ENCODE peak calls at places on chromosomes 13 and 19, in eight cellular contexts. H is A549, I is IMR-90, S is HCT116, Q is H1, K is GM12878, G is SK-N-SH, L is HepG2. X is an unnamed sample.

GRCh38 chr13:70502944-70503343 is 394.7 kb upstream of the KLHL1 start:
- DNase-seq in S (no peak), L (no peak), I (no peak), Q (no peak), H (no peak), K (no peak), G (no peak), X (no peak)

GRCh38 chr19:12994701-12995595 is at the start of gene NFIX:
- DNase-seq in S (no peak), L (peak), G (peak), Q (no peak), H (no peak), I (peak), K (no peak), X (peak)

GRCh38 chr13:111967572-111968201 is 99.3 kb upstream of the SOX1 start:
- DNase-seq in K (no peak), Q (no peak), L (no peak), I (no peak), H (no peak), S (no peak), G (no peak), X (no peak)

GRCh38 chr13:79581870-79582315 is 100.9 kb downstream of the NDFIP2 start:
- DNase-seq in S (peak), L (no peak), Q (no peak), I (peak), K (no peak), G (no peak), H (no peak), X (no peak)

GRCh38 chr13:33817843-33818661 is at the start of gene RFC3:
- DNase-seq in Q (peak), I (peak), K (peak), S (peak), H (peak), G (peak), L (peak), X (peak)

GRCh38 chr19:58516964-58517833 is 2.4 kb downstream of the ZBTB45 start:
- DNase-seq in I (no peak), Q (no peak), S (no peak), H (no peak), G (no peak), L (no peak), K (no peak), X (no peak)

GRCh38 chr19:27843861-27844260 is 1369.1 kb downstream of the UQCRFS1 start:
- DNase-seq in L (no peak), I (no peak), H (no peak), G (no peak), S (no peak), K (no peak), Q (no peak), X (no peak)

GRCh38 chr13:22915442-22916082 is 265.2 kb upstream of the SGCG start:
- DNase-seq in S (peak), I (peak), L (no peak), Q (peak), K (no peak), H (peak), G (peak), X (peak)

GRCh38 chr19:18373892-18374629 is 11.9 kb upstream of the GDF15 start:
- DNase-seq in K (peak), G (peak), S (peak), L (peak), H (peak), I (peak), Q (peak), X (peak)

GRCh38 chr13:18996627-18997051 is 185.0 kb downstream of the TUBA3C start:
- DNase-seq in K (no peak), I (no peak), G (no peak), Q (no peak), H (no peak), S (no peak), L (no peak), X (no peak)

GRCh38 chr19:57351867-57352266 is 796 bp downstream of the ZNF304 start:
- DNase-seq in Q (no peak), K (no peak), H (no peak), G (no peak), I (peak), S (no peak), L (no peak), X (peak)

GRCh38 chr19:50794778-50795664 is 4.8 kb downstream of the ACP4 start:
- DNase-seq in S (no peak), K (no peak), Q (no peak), I (no peak), H (no peak), L (no peak), G (peak), X (peak)

GRCh38 chr13:91797567-91797966 is 399.1 kb downstream of the GPC5 start:
- DNase-seq in S (no peak), L (no peak), K (no peak), H (no peak), G (peak), Q (no peak), I (no peak), X (no peak)

GRCh38 chr13:110377178-110378175 is 70.4 kb downstream of the COL4A2 start:
- DNase-seq in K (no peak), G (no peak), H (no peak), Q (no peak), S (no peak), L (no peak), I (no peak), X (no peak)

GRCh38 chr13:40993119-40993518 is 26.0 kb downstream of the ELF1 start:
- DNase-seq in L (no peak), H (no peak), G (no peak), S (no peak), Q (no peak), K (no peak), I (no peak), X (no peak)

GRCh38 chr13:83907196-83907989 is 25.1 kb upstream of the SLITRK1 start:
- DNase-seq in L (no peak), H (no peak), G (no peak), I (no peak), Q (no peak), K (no peak), S (no peak), X (no peak)

GRCh38 chr19:35123573-35123972 is 8.0 kb downstream of the FXYD3 start:
- DNase-seq in I (no peak), S (no peak), H (no peak), L (no peak), G (no peak), K (no peak), Q (no peak), X (no peak)

GRCh38 chr13:103788061-103788652 is 721.9 kb upstream of the SLC10A2 start:
- DNase-seq in I (no peak), L (no peak), G (no peak), K (no peak), Q (no peak), H (no peak), S (no peak), X (no peak)

GRCh38 chr19:35045667-35046300 is 4.3 kb downstream of the HPN start:
- DNase-seq in I (peak), Q (no peak), H (peak), L (no peak), K (peak), G (peak), S (no peak), X (peak)

GRCh38 chr19:53424968-53425597 is 6.7 kb upstream of the ZNF761 start:
- DNase-seq in I (peak), G (peak), L (peak), H (no peak), Q (peak), S (no peak), K (peak), X (peak)

GRCh38 chr19:42555317-42555716 is 27.0 kb upstream of the CEACAM1 start:
- DNase-seq in K (no peak), S (no peak), Q (no peak), L (no peak), H (no peak), I (no peak), G (no peak), X (no peak)

GRCh38 chr13:48233886-48234488 is 981 bp downstream of the ITM2B start:
- DNase-seq in I (peak), S (no peak), H (no peak), G (no peak), Q (no peak), K (peak), L (no peak), X (no peak)

GRCh38 chr19:10817291-10818038 is 18.5 kb downstream of the TMED1 start:
- DNase-seq in K (no peak), S (no peak), I (peak), H (no peak), L (no peak), G (peak), Q (no peak), X (no peak)

GRCh38 chr19:31770220-31770619 is 421.0 kb upstream of the TSHZ3 start:
- DNase-seq in H (no peak), Q (no peak), L (no peak), I (no peak), S (no peak), K (no peak), G (no peak), X (no peak)

GRCh38 chr13:73991884-73992283 is 142.3 kb downstream of the KLF12 start:
- DNase-seq in S (no peak), L (no peak), I (no peak), K (no peak), H (no peak), G (no peak), Q (no peak), X (no peak)

GRCh38 chr19:56121180-56122167 is at the start of gene ZNF787:
- DNase-seq in G (peak), Q (peak), H (peak), I (peak), S (peak), K (peak), L (peak), X (peak)

GRCh38 chr13:66200555-66200954 is 1029.6 kb downstream of the PCDH9 start:
- DNase-seq in S (no peak), K (no peak), I (no peak), H (no peak), Q (no peak), G (no peak), L (no peak), X (no peak)

GRCh38 chr19:2969104-2969504 is 8.3 kb upstream of the TLE6 start:
- DNase-seq in G (peak), L (no peak), Q (no peak), I (no peak), S (no peak), K (no peak), H (no peak), X (no peak)

GRCh38 chr13:30734434-30734833 is 909 bp upstream of the ALOX5AP start:
- DNase-seq in K (no peak), S (no peak), G (no peak), I (peak), H (no peak), L (no peak), Q (peak), X (no peak)

GRCh38 chr13:27708325-27708724 is 84.0 kb upstream of the GSX1 start:
- DNase-seq in H (no peak), K (no peak), L (no peak), S (no peak), G (no peak), I (no peak), Q (no peak), X (no peak)

GRCh38 chr13:90201198-90201597 is 1146.3 kb upstream of the MIR17HG start:
- DNase-seq in K (no peak), S (no peak), G (no peak), Q (no peak), H (no peak), L (no peak), I (no peak), X (no peak)

GRCh38 chr19:49430172-49430677 is 5.0 kb downstream of the GFY start:
- DNase-seq in I (no peak), L (no peak), G (no peak), H (no peak), K (no peak), S (no peak), Q (no peak), X (no peak)

GRCh38 chr19:52778811-52779210 is 7.8 kb downstream of the ZNF600 start:
- DNase-seq in G (no peak), S (no peak), L (no peak), K (peak), I (peak), H (no peak), Q (no peak), X (no peak)

GRCh38 chr13:86870388-86870966 is 800.7 kb upstream of the SLITRK5 start:
- DNase-seq in Q (no peak), S (no peak), L (peak), K (no peak), H (no peak), I (peak), G (peak), X (no peak)

GRCh38 chr13:40492511-40492910 is 173.9 kb downstream of the FOXO1 start:
- DNase-seq in L (no peak), G (no peak), H (no peak), K (no peak), Q (no peak), S (no peak), I (no peak), X (no peak)

GRCh38 chr19:35742121-35742724 is at the start of gene IGFLR1:
- DNase-seq in K (peak), S (no peak), L (no peak), I (no peak), G (no peak), Q (no peak), H (no peak), X (no peak)

GRCh38 chr13:24683833-24684599 is 3.8 kb downstream of the ATP12A start:
- DNase-seq in Q (no peak), K (no peak), S (peak), I (peak), H (peak), G (peak), L (peak), X (peak)
- TF ChIP-seq RAD21 in Q (peak), K (peak), S (peak), I (peak), H (peak), G (peak), L (peak), X (no peak)

GRCh38 chr19:5444431-5444830 is 10.8 kb upstream of the ZNRF4 start:
- DNase-seq in I (no peak), H (no peak), L (no peak), G (no peak), S (no peak), K (no peak), Q (no peak), X (no peak)

GRCh38 chr19:5443723-5444122 is 11.5 kb upstream of the ZNRF4 start:
- DNase-seq in Q (no peak), L (no peak), S (no peak), G (no peak), H (no peak), K (no peak), I (no peak), X (no peak)

GRCh38 chr19:5445071-5445470 is 10.1 kb upstream of the ZNRF4 start:
- DNase-seq in K (no peak), Q (no peak), S (no peak), G (no peak), I (no peak), H (no peak), L (no peak), X (no peak)

GRCh38 chr19:5447700-5448311 is 7.4 kb upstream of the ZNRF4 start:
- DNase-seq in L (no peak), I (no peak), H (no peak), Q (no peak), K (no peak), S (no peak), G (no peak), X (no peak)

GRCh38 chr19:5445667-5446066 is 9.6 kb upstream of the ZNRF4 start:
- DNase-seq in K (no peak), Q (no peak), S (no peak), H (no peak), I (no peak), G (no peak), L (no peak), X (no peak)
- TF ChIP-seq RAD21 in K (no peak), Q (no peak), S (no peak), H (no peak), I (no peak), G (no peak), L (no peak), X (no peak)

GRCh38 chr19:1616875-1617274 is 11.6 kb upstream of the UQCR11 start:
- DNase-seq in K (no peak), G (no peak), H (no peak), L (no peak), Q (no peak), S (no peak), I (no peak), X (no peak)

GRCh38 chr19:1616396-1616795 is 11.1 kb upstream of the UQCR11 start:
- DNase-seq in I (no peak), S (no peak), H (no peak), Q (no peak), L (no peak), K (no peak), G (no peak), X (no peak)

GRCh38 chr19:1619703-1620102 is 14.4 kb upstream of the UQCR11 start:
- DNase-seq in G (peak), I (no peak), K (no peak), Q (no peak), S (no peak), H (no peak), L (no peak), X (no peak)

GRCh38 chr19:1619094-1619439 is 13.8 kb upstream of the UQCR11 start:
- DNase-seq in L (no peak), H (no peak), I (no peak), Q (no peak), G (peak), S (no peak), K (no peak), X (no peak)

DNA sequence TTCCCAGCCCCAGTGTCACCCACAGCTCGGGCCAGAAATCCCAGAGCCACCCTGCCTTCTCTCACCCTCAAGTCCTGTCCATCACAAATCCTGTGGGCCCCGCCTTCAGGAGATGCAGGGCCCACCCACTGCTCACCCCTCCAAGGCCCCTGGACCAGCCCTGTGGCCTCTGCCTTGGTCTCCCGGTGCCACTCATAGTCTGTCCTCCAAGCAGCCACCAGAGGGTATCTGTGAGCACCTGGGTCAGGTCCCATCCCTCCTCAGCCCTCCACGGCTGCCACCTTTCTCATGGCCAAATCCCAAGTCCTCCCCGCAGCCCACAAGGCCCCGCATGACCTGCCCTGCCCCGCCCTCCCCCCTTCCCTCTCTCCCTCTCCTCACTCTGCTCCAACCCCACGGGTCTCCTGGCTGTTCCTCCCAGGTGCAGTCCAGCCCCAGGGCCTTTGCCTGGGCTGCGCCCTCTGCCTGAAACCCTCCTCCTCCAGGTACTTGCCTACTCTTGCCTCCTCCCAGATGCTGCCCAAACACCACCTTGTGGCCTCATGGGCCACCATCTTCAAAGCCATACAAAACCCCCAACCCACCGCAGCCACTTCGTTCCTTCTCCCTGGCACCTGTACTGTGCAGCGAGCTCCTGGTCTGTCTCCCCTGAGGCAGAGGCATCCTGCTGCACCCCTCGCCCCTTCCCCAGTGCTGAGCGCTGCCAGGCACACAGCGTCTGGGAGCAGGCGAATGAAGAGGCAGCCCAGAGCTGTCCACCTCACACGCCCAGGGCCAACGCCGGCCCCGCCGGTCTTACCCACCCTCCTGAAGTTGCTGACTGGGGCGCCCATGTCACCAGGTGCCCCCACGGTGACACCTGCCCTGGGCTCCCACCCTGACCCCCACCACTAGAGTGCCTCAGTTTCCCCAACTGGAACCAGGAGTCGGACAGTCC is 13.2 kb upstream of the UQCR11 start:
- DNase-seq in I (no peak), S (peak), K (no peak), G (peak), Q (peak), L (peak), H (peak), X (peak)
- TF ChIP-seq RAD21 in I (peak), S (no peak), K (peak), G (peak), Q (peak), L (no peak), H (peak), X (no peak)

GRCh38 chr13:93771229-93771628 is 544.6 kb downstream of the GPC6 start:
- DNase-seq in L (no peak), S (no peak), H (no peak), G (no peak), K (no peak), Q (no peak), I (no peak), X (no peak)

GRCh38 chr13:93767917-93768422 is 541.4 kb downstream of the GPC6 start:
- DNase-seq in Q (no peak), L (peak), I (no peak), H (no peak), S (no peak), G (no peak), K (no peak), X (no peak)

GRCh38 chr13:93769607-93770006 is 543.0 kb downstream of the GPC6 start:
- DNase-seq in Q (no peak), L (no peak), G (no peak), K (no peak), H (no peak), I (no peak), S (no peak), X (no peak)

GRCh38 chr13:93767231-93767916 is 540.8 kb downstream of the GPC6 start:
- DNase-seq in S (no peak), I (peak), L (peak), G (no peak), K (no peak), Q (no peak), H (no peak), X (no peak)

DNA sequence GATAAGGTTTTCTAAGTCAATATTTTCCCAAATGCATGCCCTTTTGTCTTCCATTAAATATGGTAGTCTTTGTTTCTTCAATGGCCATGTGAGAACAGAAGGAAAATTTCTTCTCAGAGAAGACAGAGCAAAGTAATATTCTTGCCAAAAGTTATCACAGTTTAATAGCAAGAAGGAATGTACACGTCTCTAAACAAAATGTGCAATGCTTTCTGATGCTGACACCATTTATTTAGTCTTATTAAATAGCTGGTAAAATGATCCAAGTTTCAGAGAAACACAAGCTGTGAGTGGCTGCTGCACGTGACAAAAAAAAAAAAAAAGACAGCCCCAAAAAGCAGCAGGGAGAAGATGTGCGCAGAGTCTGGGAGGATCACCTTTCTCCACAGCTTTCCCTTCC is 542.5 kb downstream of the GPC6 start:
- DNase-seq in I (peak), H (no peak), G (no peak), S (no peak), L (no peak), K (no peak), Q (no peak), X (no peak)
- TF ChIP-seq RAD21 in I (no peak), H (no peak), G (no peak), S (no peak), L (no peak), K (no peak), Q (no peak), X (no peak)

DNA sequence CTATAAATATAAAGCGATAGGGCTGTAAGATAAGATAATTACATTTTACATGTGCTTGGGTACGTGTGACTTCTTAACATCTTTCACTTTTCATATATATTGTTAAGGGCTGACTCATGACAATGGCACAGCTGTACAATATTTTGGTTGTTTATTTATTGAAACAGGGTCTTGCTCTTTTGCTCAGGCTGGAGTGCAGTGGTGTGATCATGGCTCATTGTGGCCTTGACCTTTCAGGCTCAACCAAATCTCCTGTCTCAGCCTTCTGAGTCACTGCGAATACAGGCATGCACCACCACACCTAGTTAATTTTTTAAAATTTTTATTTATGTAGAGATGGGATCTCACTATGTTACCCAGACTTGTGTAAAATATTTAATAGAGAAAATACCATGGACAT is 2532.4 kb upstream of the PCDH20 start:
- DNase-seq in H (no peak), G (no peak), Q (no peak), L (peak), S (no peak), I (peak), K (no peak), X (no peak)
- TF ChIP-seq RAD21 in H (no peak), G (no peak), Q (no peak), L (no peak), S (no peak), I (no peak), K (no peak), X (no peak)